ENCODE peak calls at places on chromosome 13, in four cellular contexts. M, D, G and E are unnamed samples.

GRCh38 chr13:33348366-33348765 is 62.8 kb upstream of the STARD13 start:
- DNase-seq in M (no peak), D (no peak), G (no peak), E (no peak)

GRCh38 chr13:29556742-29557141 is 38.7 kb downstream of the SLC7A1 start:
- DNase-seq in G (no peak), D (no peak), M (no peak), E (no peak)

GRCh38 chr13:43232866-43233265 is 209.5 kb downstream of the DNAJC15 start:
- DNase-seq in G (no peak), D (no peak), M (no peak), E (no peak)

GRCh38 chr13:98458431-98458830 is 118.5 kb downstream of the STK24 start:
- DNase-seq in G (no peak), D (no peak), M (no peak), E (no peak)

GRCh38 chr13:51800456-51800855 is 3.5 kb downstream of the DHRS12 start:
- DNase-seq in G (no peak), M (no peak), D (no peak), E (no peak)

GRCh38 chr13:51260154-51260553 is 38.0 kb downstream of the FAM124A start:
- DNase-seq in M (no peak), D (no peak), G (no peak), E (no peak)

GRCh38 chr13:57030671-57031070 is 110.0 kb upstream of the PRR20A start:
- DNase-seq in D (no peak), G (peak), M (no peak), E (no peak)

GRCh38 chr13:77918391-77919261 is at the start of gene EDNRB:
- DNase-seq in G (peak), D (peak), M (no peak), E (no peak)

GRCh38 chr13:113947321-113948033 is 26.4 kb downstream of the C13orf46 start:
- DNase-seq in M (no peak), D (peak), G (peak), E (no peak)

GRCh38 chr13:60258349-60258748 is 94.6 kb upstream of the DIAPH3 start:
- DNase-seq in M (no peak), D (peak), G (peak), E (no peak)

GRCh38 chr13:42658019-42658418 is 84.1 kb downstream of the TNFSF11 start:
- DNase-seq in M (no peak), G (no peak), D (no peak), E (no peak)

GRCh38 chr13:90374183-90374582 is 973.3 kb upstream of the MIR17HG start:
- DNase-seq in G (no peak), M (no peak), D (no peak), E (no peak)

GRCh38 chr13:94708031-94708571 is 4.2 kb downstream of the SOX21 start:
- DNase-seq in G (peak), D (peak), M (no peak), E (no peak)

GRCh38 chr13:27928805-27929753 is 9.3 kb downstream of the PDX1 start:
- DNase-seq in G (peak), M (no peak), D (no peak), E (no peak)

GRCh38 chr13:27926644-27927434 is 7.0 kb downstream of the PDX1 start:
- DNase-seq in G (peak), M (no peak), D (peak), E (no peak)

GRCh38 chr13:27927444-27928352 is 7.9 kb downstream of the PDX1 start:
- DNase-seq in G (peak), M (no peak), D (peak), E (no peak)

GRCh38 chr13:27929868-27930267 is 10.1 kb downstream of the PDX1 start:
- DNase-seq in D (no peak), M (no peak), G (no peak), E (no peak)

GRCh38 chr13:27928353-27928804 is 8.6 kb downstream of the PDX1 start:
- DNase-seq in M (no peak), G (peak), D (no peak), E (no peak)
- TF ChIP-seq EZH2 in M (peak), G (peak), D (peak), E (no peak)

DNA sequence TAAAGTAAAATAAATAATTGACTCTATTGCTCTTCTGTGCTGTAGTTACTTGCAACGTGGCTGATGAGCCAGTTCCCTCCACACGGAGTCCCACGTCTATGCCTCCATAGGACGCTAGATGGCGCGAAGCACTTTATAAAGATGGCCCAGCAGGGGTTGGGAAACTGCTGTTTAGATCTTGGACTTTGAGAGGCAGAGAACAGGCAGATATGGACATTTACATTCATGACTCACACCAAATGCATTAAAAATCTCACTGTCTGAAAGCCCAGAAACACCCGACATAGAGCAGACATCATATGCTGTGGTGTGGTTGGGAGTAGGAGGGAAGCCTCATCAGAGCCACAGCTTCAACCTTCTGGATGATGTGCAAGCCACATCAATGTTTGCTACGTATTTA is 643.1 kb upstream of the ARGLU1 start:
- DNase-seq in M (peak), D (peak), G (peak), E (peak)
- TF ChIP-seq CTCF in M (peak), D (peak), G (peak), E (peak)

DNA sequence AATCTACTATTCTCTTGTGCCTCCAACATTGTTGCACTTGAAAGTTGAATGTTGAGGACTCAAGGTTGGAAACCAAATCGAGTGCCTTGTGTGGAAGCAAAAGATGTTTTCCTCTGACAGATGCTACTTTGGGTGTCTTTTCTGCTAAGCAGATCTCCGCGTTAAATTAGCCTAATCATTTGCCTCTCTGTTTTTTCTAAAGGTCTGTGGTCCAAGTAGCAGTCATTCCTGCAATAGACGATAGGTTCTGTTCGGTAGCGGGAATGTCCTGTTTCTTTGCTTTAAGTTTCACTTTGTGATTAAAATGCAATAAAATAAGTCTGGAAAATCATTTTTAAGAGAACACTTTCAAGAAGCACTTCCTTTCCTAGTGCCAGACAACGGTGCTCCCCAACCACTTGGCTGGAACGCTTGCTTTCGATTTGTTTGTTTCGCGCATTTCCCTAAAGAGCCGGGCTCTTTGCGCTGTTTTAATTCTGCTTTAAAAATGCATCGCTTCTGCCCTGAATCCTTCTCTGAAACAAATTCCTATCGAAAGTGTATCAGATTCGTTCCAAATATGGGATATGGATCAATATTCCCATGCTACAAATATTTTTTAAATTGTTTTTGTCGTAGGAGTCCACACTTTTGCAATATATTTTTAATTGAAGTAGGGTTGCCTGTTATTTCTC is 14.1 kb downstream of the ZIC2 start:
- DNase-seq in M (no peak), G (peak), D (peak), E (no peak)
- TF ChIP-seq EZH2 in M (peak), G (peak), D (peak), E (no peak)

GRCh38 chr13:110680852-110681251 is 25.1 kb downstream of the CARS2 start:
- DNase-seq in G (peak), M (no peak), D (peak), E (peak)
- TF ChIP-seq CTCF in G (peak), M (peak), D (peak), E (peak)

DNA sequence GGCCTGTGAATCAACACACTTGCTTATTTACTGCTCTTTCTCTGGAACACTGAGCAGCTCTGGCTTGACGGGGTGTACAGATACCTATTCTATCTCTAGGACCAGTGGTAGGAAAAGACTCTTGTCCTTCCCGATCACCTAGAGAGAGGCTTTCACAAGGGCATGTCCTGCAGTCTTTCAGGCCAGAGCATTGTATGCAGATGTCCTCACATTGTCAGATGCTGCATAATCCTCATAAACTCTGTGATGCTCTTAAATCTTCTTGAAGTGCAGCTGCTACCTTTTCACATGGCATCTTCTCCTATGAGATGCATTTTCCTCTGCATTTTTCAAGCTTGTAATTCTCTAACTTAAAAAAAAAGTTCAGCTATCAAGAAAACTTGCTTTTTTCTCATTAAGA is 369.4 kb downstream of the OLFM4 start:
- DNase-seq in D (no peak), G (no peak), M (no peak), E (no peak)
- TF ChIP-seq EZH2 in D (no peak), G (no peak), M (no peak), E (no peak)

GRCh38 chr13:20015763-20016162 is 57.2 kb downstream of the ZMYM2 start:
- DNase-seq in M (no peak), G (no peak), D (no peak), E (no peak)
- TF ChIP-seq CTCF in M (no peak), G (no peak), D (no peak), E (no peak)

GRCh38 chr13:74270018-74270417 is 135.8 kb upstream of the KLF12 start:
- DNase-seq in G (no peak), M (peak), D (no peak), E (no peak)

GRCh38 chr13:74272826-74273225 is 138.6 kb upstream of the KLF12 start:
- DNase-seq in D (no peak), G (no peak), M (no peak), E (no peak)

GRCh38 chr13:74278901-74279300 is 144.7 kb upstream of the KLF12 start:
- DNase-seq in G (no peak), M (no peak), D (no peak), E (no peak)

GRCh38 chr13:74274946-74275345 is 140.7 kb upstream of the KLF12 start:
- DNase-seq in M (no peak), G (no peak), D (no peak), E (no peak)

GRCh38 chr13:74273591-74273990 is 139.4 kb upstream of the KLF12 start:
- DNase-seq in M (no peak), D (no peak), G (no peak), E (no peak)
- TF ChIP-seq EZH2 in M (no peak), D (no peak), G (no peak), E (no peak)

DNA sequence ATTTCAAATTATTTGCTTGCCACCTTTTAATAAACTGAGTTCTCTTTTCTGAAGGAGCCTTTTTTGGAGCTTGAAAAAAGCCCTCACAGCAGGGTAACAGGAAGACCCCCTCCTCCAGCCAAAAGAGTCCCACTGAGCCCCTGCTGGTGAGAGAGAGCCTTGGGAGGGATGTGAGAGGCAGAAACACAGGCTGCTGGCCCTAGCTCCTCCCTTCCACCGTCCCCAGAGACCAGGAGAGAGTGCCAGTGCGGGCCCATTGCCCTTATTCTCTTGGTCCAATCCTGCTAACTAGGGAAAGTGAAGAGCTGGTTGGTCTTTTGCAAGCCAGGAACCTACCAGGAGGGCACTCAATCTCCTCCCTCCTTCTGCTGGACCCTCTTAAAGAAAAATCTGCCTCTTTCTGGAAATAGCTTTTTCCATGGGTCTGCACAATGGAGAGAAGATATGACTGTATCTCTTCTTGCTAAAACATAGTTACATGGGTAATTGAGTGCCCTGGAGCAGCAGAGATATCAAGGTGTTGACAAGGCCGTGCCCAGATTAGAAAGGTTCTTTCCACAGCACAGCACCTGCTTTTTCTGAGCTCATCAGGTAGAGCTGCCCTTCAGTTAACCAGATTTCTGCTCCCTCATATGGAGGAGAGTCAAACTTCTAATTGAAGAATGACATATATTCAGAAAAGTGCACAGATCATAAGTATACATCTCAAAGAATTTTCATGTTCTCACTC is 113.9 kb downstream of the LRCH1 start:
- DNase-seq in D (peak), M (no peak), G (peak), E (peak)
- TF ChIP-seq CTCF in D (peak), M (no peak), G (peak), E (peak)